ENCODE peak calls at places on chromosomes 16 and 17, in seven cellular contexts. F, R, O, S, N, Y and J are unnamed samples.

GRCh38 chr16:66091462-66091861 is 275.0 kb upstream of the CDH5 start:
- DNase-seq in F (no peak), R (no peak), O (no peak), S (no peak), N (no peak), Y (no peak), J (no peak)

GRCh38 chr16:7101054-7101453 is 231.6 kb upstream of the RBFOX1 start:
- DNase-seq in F (no peak), R (no peak), O (no peak), S (no peak), N (no peak), Y (no peak), J (no peak)

GRCh38 chr16:85946680-85947510 is 47.9 kb downstream of the IRF8 start:
- DNase-seq in F (no peak), R (no peak), O (no peak), S (no peak), N (no peak), Y (no peak), J (no peak)

GRCh38 chr17:51948128-51948527 is 210.4 kb downstream of the CA10 start:
- DNase-seq in F (no peak), R (no peak), O (no peak), S (no peak), N (no peak), Y (no peak), J (no peak)

GRCh38 chr16:85898521-85899442 is at the start of gene IRF8:
- DNase-seq in F (peak), R (peak), O (peak), S (no peak), N (peak), Y (peak), J (peak)

GRCh38 chr17:67785122-67785477 is 40.2 kb upstream of the BPTF start:
- DNase-seq in F (no peak), R (no peak), O (no peak), S (no peak), N (no peak), Y (no peak), J (no peak)

GRCh38 chr16:85805442-85806045 is 6.0 kb downstream of the COX4I1 start:
- DNase-seq in F (no peak), R (no peak), O (no peak), S (no peak), N (no peak), Y (no peak), J (no peak)

GRCh38 chr17:37221865-37222264 is 153.9 kb upstream of the C17orf78 start:
- DNase-seq in F (no peak), R (no peak), O (no peak), S (no peak), N (no peak), Y (no peak), J (no peak)